ENCODE peak calls at places on chromosomes 2 and 18, in four cellular contexts. P is K562, X is HepG2, I is WTC11. C is an unnamed sample.

GRCh38 chr2:12819098-12819465 is 102.3 kb downstream of the TRIB2 start:
- DNase-seq in P (no peak), I (no peak), X (no peak), C (no peak)

GRCh38 chr2:109450574-109451265 is 163.0 kb downstream of the SEPTIN10 start:
- DNase-seq in I (no peak), X (no peak), P (no peak), C (no peak)

GRCh38 chr2:2892892-2893291 is 484.7 kb downstream of the EIPR1 start:
- DNase-seq in X (no peak), I (no peak), P (no peak), C (no peak)

GRCh38 chr2:45354776-45355175 is 256.3 kb downstream of the SRBD1 start:
- DNase-seq in X (no peak), P (no peak), I (no peak), C (no peak)

GRCh38 chr2:46915281-46915810 is at the start of gene MCFD2:
- DNase-seq in I (no peak), P (peak), X (no peak), C (no peak)

GRCh38 chr2:164542584-164543021 is 78.7 kb downstream of the GRB14 start:
- DNase-seq in X (peak), I (no peak), P (no peak), C (no peak)

GRCh38 chr2:146312899-146313298 is 1531.9 kb upstream of the ACVR2A start:
- DNase-seq in P (no peak), X (no peak), I (no peak), C (no peak)

GRCh38 chr18:27136208-27136535 is 48.9 kb downstream of the CHST9 start:
- DNase-seq in I (peak), X (peak), P (no peak), C (peak)

GRCh38 chr2:45938649-45939511 is 287.4 kb downstream of the PRKCE start:
- DNase-seq in P (no peak), X (peak), I (no peak), C (peak)

GRCh38 chr2:19073522-19073921 is 284.9 kb downstream of the OSR1 start:
- DNase-seq in P (no peak), I (peak), X (peak), C (peak)

GRCh38 chr2:136058951-136059530 is 58.9 kb downstream of the CXCR4 start:
- DNase-seq in P (no peak), I (no peak), X (no peak), C (no peak)

GRCh38 chr2:64992990-64993389 is 3.8 kb downstream of the SLC1A4 start:
- DNase-seq in X (no peak), P (no peak), I (no peak), C (no peak)

GRCh38 chr2:111024496-111024895 is 96.2 kb upstream of the BCL2L11 start:
- DNase-seq in P (no peak), I (no peak), X (no peak), C (no peak)

DNA sequence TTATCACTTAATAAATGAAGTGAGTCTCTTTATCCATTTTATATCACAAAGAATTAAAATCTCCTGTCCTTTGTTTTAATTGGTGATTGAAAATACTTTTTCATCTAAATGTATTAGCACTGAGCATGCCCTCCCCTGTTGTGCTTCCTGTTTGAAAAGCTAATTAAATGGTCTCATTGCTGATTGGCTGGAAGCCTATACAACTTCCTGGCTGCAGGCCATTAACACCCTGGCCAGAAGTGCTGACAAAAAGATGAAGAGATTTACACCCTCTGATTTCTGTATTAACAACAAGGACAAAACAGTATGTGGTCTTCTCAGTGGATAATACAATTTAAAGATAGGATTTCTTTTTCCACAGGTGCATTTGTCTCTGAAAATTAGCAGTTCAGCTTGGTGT is 548.0 kb downstream of the DCC start:
- DNase-seq in X (no peak), P (no peak), I (no peak), C (no peak)
- TF ChIP-seq HMGXB4 in X (no peak), P (no peak), I (no peak), C (no peak)

GRCh38 chr2:224169847-224170246 is 130.8 kb upstream of the SERPINE2 start:
- DNase-seq in X (no peak), I (no peak), P (no peak), C (no peak)

GRCh38 chr2:224162122-224162521 is 123.0 kb upstream of the SERPINE2 start:
- DNase-seq in P (no peak), I (no peak), X (no peak), C (no peak)

GRCh38 chr2:224163573-224164307 is 124.7 kb upstream of the SERPINE2 start:
- DNase-seq in X (no peak), P (no peak), I (no peak), C (no peak)

GRCh38 chr2:224166661-224167060 is 127.6 kb upstream of the SERPINE2 start:
- DNase-seq in P (no peak), I (no peak), X (no peak), C (no peak)

DNA sequence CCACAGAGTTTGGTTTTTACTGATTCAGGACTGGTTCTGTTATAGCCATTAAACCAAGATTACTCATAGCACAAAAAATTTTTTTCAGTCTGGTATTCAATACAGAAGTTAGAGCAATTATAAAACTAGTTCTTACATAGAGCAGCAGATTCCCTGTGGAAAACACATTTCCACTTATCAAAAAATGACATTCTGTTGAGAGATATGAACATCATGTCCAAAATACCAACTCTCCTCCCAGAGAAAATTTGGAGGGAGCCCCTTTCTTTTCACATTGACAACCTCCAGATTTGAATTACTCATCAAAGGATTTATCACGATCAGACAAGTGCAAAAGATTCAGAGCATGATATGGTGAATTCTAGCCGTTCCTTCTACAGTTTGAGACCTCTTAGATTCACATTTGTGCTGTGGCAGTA is 126.8 kb upstream of the SERPINE2 start:
- DNase-seq in X (no peak), I (no peak), P (no peak), C (no peak)
- TF ChIP-seq HMGXB4 in X (no peak), I (no peak), P (no peak), C (no peak)

DNA sequence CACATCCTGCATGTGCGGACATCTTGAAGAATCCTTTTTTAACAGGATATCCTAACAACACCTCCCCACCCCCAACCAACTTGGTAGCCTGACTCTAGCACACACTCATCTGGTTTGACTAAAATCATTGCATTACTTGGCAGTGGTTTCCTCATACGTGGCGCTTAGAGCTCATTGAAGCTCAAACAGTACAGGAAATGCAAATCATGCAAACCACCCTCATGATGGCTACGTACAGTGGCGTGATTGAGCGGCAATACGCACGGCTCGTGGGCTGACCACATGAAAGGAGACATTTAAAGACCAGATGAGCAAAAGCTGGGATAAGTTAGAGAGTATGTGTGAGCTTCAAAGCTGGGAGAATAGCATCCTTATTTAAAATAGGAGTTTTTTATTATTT is 336.2 kb downstream of the ZEB2 start:
- DNase-seq in I (no peak), P (no peak), X (no peak), C (no peak)
- TF ChIP-seq HMGXB4 in I (no peak), P (no peak), X (no peak), C (no peak)

GRCh38 chr2:212974692-212975091 is 176.7 kb downstream of the IKZF2 start:
- DNase-seq in X (no peak), P (no peak), I (no peak), C (no peak)

GRCh38 chr2:212977149-212977548 is 174.3 kb downstream of the IKZF2 start:
- DNase-seq in X (no peak), I (no peak), P (no peak), C (no peak)

GRCh38 chr2:212975333-212975732 is 176.1 kb downstream of the IKZF2 start:
- DNase-seq in P (no peak), X (no peak), I (no peak), C (no peak)

GRCh38 chr2:212979799-212980198 is 171.6 kb downstream of the IKZF2 start:
- DNase-seq in P (no peak), X (no peak), I (no peak), C (no peak)

GRCh38 chr2:212979046-212979612 is 172.3 kb downstream of the IKZF2 start:
- DNase-seq in X (no peak), P (no peak), I (no peak), C (no peak)
- TF ChIP-seq HMGXB4 in X (no peak), P (no peak), I (no peak), C (no peak)

DNA sequence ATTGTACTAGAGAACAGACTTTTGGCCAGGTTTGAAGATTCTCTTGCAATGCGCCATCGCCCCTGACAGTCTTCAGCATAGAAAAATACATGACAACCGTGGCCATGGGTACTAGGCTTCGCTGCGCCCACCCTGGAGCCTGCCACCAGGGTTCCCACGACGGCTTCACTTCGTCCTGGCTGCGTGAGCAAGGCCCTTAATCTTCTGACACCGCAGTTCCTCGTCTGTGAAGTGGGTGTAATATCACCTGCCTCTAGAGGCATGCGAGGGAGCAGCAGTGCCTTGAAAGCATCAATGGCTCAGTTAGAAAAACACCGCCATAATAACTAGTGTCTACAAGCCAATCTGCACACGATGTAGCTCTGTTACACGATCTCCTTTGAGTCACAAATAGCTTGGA is 175.2 kb upstream of the HS6ST1 start:
- DNase-seq in P (no peak), I (no peak), X (no peak), C (no peak)
- TF ChIP-seq HMGXB4 in P (no peak), I (no peak), X (no peak), C (no peak)

GRCh38 chr2:224749136-224749535 is 33.0 kb upstream of the CCDC195 start:
- DNase-seq in I (no peak), P (no peak), X (no peak), C (peak)
- TF ChIP-seq HMGXB4 in I (no peak), P (no peak), X (no peak), C (no peak)

GRCh38 chr2:200654823-200655222 is 69.0 kb downstream of the AOX1 start:
- DNase-seq in P (no peak), I (no peak), X (no peak), C (no peak)
- TF ChIP-seq HMGXB4 in P (no peak), I (no peak), X (no peak), C (no peak)

GRCh38 chr2:43223412-43224040 is 2.9 kb downstream of the ZFP36L2 start:
- DNase-seq in P (no peak), I (no peak), X (no peak), C (no peak)
- TF ChIP-seq HMGXB4 in P (no peak), I (no peak), X (no peak), C (no peak)

C was measured in A549.